ENCODE peak calls at places on chromosomes 4 and X, in ten cellular contexts. C is AG04450, T is tibial nerve, I is cardiac muscle cell, W is BJ, R is psoas muscle, O is heart right ventricle, Y is stomach, J is fibroblast of mammary gland, G is fibroblast of lung. Z is an unnamed sample.
A peak's percentile ranks its signal among the peaks of the same experiment; 100 is the strongest.

GRCh38 chr4:131427000-131427399 is 1722.1 kb upstream of the PCDH10 start:
- DNase-seq in I (no peak), Y (no peak), R (no peak), G (peak; percentile 5), W (no peak), T (no peak), C (no peak), J (no peak), O (no peak), Z (no peak)

GRCh38 chr4:142516686-142517145 is 329.4 kb downstream of the INPP4B start:
- DNase-seq in Y (no peak), G (peak; percentile 89), R (no peak), I (peak; percentile 69), J (peak; percentile 32), O (no peak), W (peak; percentile 47), C (no peak), T (no peak), Z (no peak)

GRCh38 chr4:62791386-62791785 is 1591.3 kb downstream of the ADGRL3 start:
- DNase-seq in J (no peak), T (no peak), W (no peak), C (no peak), O (no peak), I (no peak), Y (no peak), R (no peak), G (no peak), Z (no peak)

GRCh38 chrX:46791927-46792825 is 33.3 kb upstream of the SLC9A7 start:
- DNase-seq in I (no peak), O (no peak), Y (peak; percentile 41), G (peak; percentile 97), R (no peak), C (no peak), T (no peak), W (peak; percentile 77), J (peak; percentile 94), Z (no peak)

GRCh38 chrX:136146614-136147319 is 566 bp upstream of the FHL1 start:
- DNase-seq in T (no peak), O (peak; percentile 26), Y (no peak), I (peak; percentile 49), G (peak; percentile 9), R (peak; percentile 24), W (no peak), C (no peak), J (no peak), Z (no peak)

GRCh38 chr4:52421811-52422213 is 237.3 kb downstream of the USP46 start:
- DNase-seq in R (no peak), O (no peak), W (peak; percentile 1), C (no peak), Y (no peak), G (no peak), T (no peak), J (peak; percentile 74), I (no peak), Z (no peak)

GRCh38 chr4:68359508-68359907 is 9.6 kb upstream of the YTHDC1 start:
- DNase-seq in I (no peak), C (no peak), T (no peak), W (no peak), J (no peak), R (no peak), G (no peak), Y (no peak), O (no peak), Z (no peak)

GRCh38 chr4:83644677-83645639 is 109.0 kb downstream of the GPAT3 start:
- DNase-seq in G (peak; percentile 33), W (no peak), C (peak; percentile 48), I (peak; percentile 63), T (no peak), Y (no peak), O (no peak), J (peak; percentile 74), R (no peak), Z (peak; percentile 92)

GRCh38 chr4:169270156-169270809 is 473 bp downstream of the SH3RF1 start:
- DNase-seq in J (no peak), G (peak; percentile 43), R (peak; percentile 71), W (no peak), T (peak; percentile 19), C (no peak), O (peak; percentile 78), I (peak; percentile 65), Y (peak; percentile 71), Z (no peak)

GRCh38 chrX:94515009-94515408 is 841.0 kb downstream of the FAM133A start:
- DNase-seq in C (no peak), O (no peak), R (no peak), I (no peak), W (no peak), T (no peak), G (no peak), Y (no peak), J (no peak), Z (no peak)

GRCh38 chrX:136767104-136767941 is 13.4 kb downstream of the ARHGEF6 start:
- DNase-seq in T (no peak), J (peak; percentile 49), O (peak; percentile 73), C (no peak), W (no peak), R (peak; percentile 72), I (peak; percentile 61), G (peak; percentile 63), Y (peak; percentile 70), Z (no peak)

GRCh38 chrX:75038925-75039324 is 113.7 kb upstream of the NEXMIF start:
- DNase-seq in R (no peak), W (no peak), C (no peak), I (peak; percentile 2), O (no peak), G (peak; percentile 6), J (peak; percentile 18), Y (no peak), T (no peak), Z (no peak)

GRCh38 chr4:184621518-184621917 is 27.7 kb downstream of the CASP3 start:
- DNase-seq in J (no peak), O (no peak), I (no peak), G (no peak), T (no peak), Y (no peak), W (no peak), R (no peak), C (no peak), Z (no peak)

DNA sequence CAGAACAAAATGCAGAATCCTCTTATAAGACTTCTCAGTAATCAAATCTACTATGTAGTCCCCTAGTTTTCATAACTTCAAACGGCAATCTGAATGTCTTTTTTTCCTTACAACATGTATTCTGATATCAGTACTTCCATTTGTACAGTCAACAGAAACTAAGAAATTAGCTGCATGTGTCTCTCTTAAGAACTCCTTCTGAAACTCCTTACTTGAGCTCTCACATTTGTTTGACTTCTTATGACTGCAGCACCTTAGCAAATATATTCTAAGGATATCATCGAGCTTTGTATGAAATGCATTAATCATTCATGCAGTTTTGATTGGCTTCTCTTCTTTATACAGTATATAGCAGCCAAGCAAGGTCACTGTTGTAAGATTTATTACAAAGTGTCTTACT is 77.0 kb downstream of the TMEM47 start:
- DNase-seq in W (no peak), T (no peak), C (no peak), J (no peak), O (no peak), I (no peak), R (no peak), G (no peak), Y (no peak), Z (no peak)
- H3K4me3 ChIP-seq in W (no peak overlapping the region), T (no peak overlapping the region), C (no peak overlapping the region), J (no peak overlapping the region), O (no peak overlapping the region), I (no peak overlapping the region), R (no peak overlapping the region), G (no peak overlapping the region), Y (no peak overlapping the region), Z (no peak overlapping the region)

GRCh38 chr4:43680416-43680815 is 768.2 kb downstream of the KCTD8 start:
- DNase-seq in G (no peak), O (no peak), I (no peak), J (no peak), C (no peak), Y (no peak), W (no peak), T (no peak), R (no peak), Z (no peak)
- H3K4me3 ChIP-seq in G (no peak overlapping the region), O (no peak overlapping the region), I (no peak overlapping the region), J (no peak overlapping the region), C (no peak overlapping the region), Y (no peak overlapping the region), W (no peak overlapping the region), T (no peak overlapping the region), R (no peak overlapping the region), Z (no peak overlapping the region)

GRCh38 chr4:5711479-5712184 is 631 bp downstream of the EVC start:
- DNase-seq in I (no peak), Y (no peak), J (peak; percentile 56), O (peak; percentile 29), T (no peak), C (no peak), R (peak; percentile 43), W (no peak), G (peak; percentile 74), Z (no peak)

GRCh38 chr4:5708829-5709680 is 696 bp upstream of the EVC2 start:
- DNase-seq in G (no peak), C (no peak), T (no peak), I (peak; percentile 20), R (no peak), O (no peak), W (no peak), J (no peak), Y (no peak), Z (no peak)

GRCh38 chr4:5710962-5711478 is at the start of gene EVC:
- DNase-seq in T (peak; percentile 69), Y (peak; percentile 62), G (peak; percentile 81), W (no peak), C (peak; percentile 36), J (peak; percentile 77), I (peak; percentile 76), R (peak; percentile 81), O (peak; percentile 84), Z (no peak)

GRCh38 chr4:5708171-5708828 is at the start of gene EVC2:
- DNase-seq in Y (peak; percentile 60), R (peak; percentile 81), O (peak; percentile 78), I (peak; percentile 54), T (peak; percentile 53), J (peak; percentile 62), W (no peak), G (peak; percentile 67), C (no peak), Z (no peak)

GRCh38 chr4:5710065-5710961 is 688 bp upstream of the EVC start:
- DNase-seq in C (no peak), Y (no peak), I (no peak), G (peak; percentile 31), T (no peak), J (no peak), W (no peak), R (no peak), O (no peak), Z (no peak)
- H3K4me3 ChIP-seq in C (peak overlapping the region; percentile 91), Y (peak overlapping the region; percentile 58), I (peak overlapping the region; percentile 40), G (peak overlapping the region; percentile 76), T (peak overlapping the region; percentile 52), J (peak overlapping the region; percentile 48), W (peak overlapping the region; percentile 66), R (peak overlapping the region; percentile 58), O (peak overlapping the region; percentile 59), Z (peak overlapping the region; percentile 68)

DNA sequence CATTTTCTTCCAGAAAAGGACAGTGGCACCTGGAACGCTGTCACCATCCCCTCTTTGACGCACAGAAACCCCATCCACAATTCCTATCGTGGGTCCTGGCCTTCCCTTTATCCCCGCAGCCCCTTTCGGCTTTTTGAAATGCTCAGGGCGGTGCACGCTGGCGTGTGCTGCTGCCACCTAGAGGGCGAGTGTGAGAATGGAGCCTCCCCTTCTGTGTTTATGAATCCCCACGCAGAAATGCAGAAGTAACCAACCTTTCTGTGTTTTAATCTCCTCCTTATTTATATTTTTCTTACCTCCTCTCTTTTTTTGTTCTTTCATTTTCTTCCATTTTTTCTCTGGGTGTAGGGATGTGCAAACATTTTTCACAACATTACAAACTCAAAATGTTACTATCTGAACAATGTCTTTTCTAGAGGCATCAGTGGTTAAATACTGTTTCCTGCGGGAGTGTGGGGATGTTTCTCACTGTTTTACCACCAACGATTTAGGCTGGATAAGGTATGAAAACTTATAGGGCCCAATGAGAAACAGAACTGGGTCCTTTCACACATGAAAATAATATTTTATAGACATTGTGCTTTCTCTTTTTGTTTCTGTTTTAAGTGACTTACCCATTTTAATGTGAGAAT is 50.0 kb downstream of the TMA16 start:
- DNase-seq in J (peak; percentile 47), W (no peak), R (peak; percentile 34), O (peak; percentile 48), Y (peak; percentile 54), T (no peak), C (no peak), I (peak; percentile 81), G (peak; percentile 36), Z (no peak)
- H3K4me3 ChIP-seq in J (peak overlapping the region; percentile 31), W (peak overlapping the region; percentile 39), R (peak overlapping the region; percentile 41), O (peak overlapping the region; percentile 31), Y (peak overlapping the region; percentile 25), T (no peak overlapping the region), C (peak overlapping the region; percentile 44), I (no peak overlapping the region), G (peak overlapping the region; percentile 55), Z (peak overlapping the region; percentile 37)